ENCODE peak calls at places on chromosomes 4 and X, in seven cellular contexts. I is ACHN; F is astrocyte of the spinal cord; Y is stimulated activated naive CD8-positive, alpha-beta T cell treated with anti-CD3 and anti-CD28 coated beads, Interleukin-15, Interleukin-2, amounts not matched to agents 100 U/mL and 50 U/mL, for 24 hours; X is iPS-NIHi11; A is renal cortical epithelial cell; M is AG04450. H is an unnamed sample.

GRCh38 chr4:153651041-153651960 is 32.8 kb upstream of the TLR2 start:
- DNase-seq in I (no peak), F (peak), Y (peak), X (no peak), A (peak), M (no peak), H (no peak)

GRCh38 chr4:39841894-39842293 is 135.8 kb downstream of the PDS5A start:
- DNase-seq in I (no peak), F (no peak), Y (no peak), X (no peak), A (no peak), M (no peak), H (no peak)

GRCh38 chr4:150679767-150680088 is 97.8 kb downstream of the MAB21L2 start:
- DNase-seq in I (no peak), F (peak), Y (no peak), X (no peak), A (peak), M (no peak), H (no peak)

GRCh38 chr4:7978489-7978888 is 38.8 kb upstream of the AFAP1 start:
- DNase-seq in I (no peak), F (no peak), Y (no peak), X (no peak), A (peak), M (no peak), H (peak)

GRCh38 chr4:94714360-94714759 is 43.4 kb upstream of the BMPR1B start:
- DNase-seq in I (no peak), F (no peak), Y (no peak), X (no peak), A (no peak), M (no peak), H (no peak)

GRCh38 chrX:86348669-86349068 is 200.4 kb downstream of the DACH2 start:
- DNase-seq in I (peak), F (no peak), Y (no peak), X (peak), A (no peak), M (no peak), H (peak)

GRCh38 chr4:20480161-20480947 is 219.9 kb upstream of the PACRGL start:
- DNase-seq in I (no peak), F (no peak), Y (no peak), X (no peak), A (no peak), M (no peak), H (no peak)

GRCh38 chrX:68090266-68090665 is 343.0 kb downstream of the OPHN1 start:
- DNase-seq in I (peak), F (no peak), Y (no peak), X (no peak), A (no peak), M (no peak), H (no peak)

GRCh38 chrX:7027071-7027470 is 120.4 kb upstream of the STS start:
- DNase-seq in I (no peak), F (no peak), Y (no peak), X (no peak), A (no peak), M (no peak), H (no peak)

H was measured in HT-29.